ENCODE peak calls at places on chromosomes 13 and 19, in four cellular contexts. O is spleen, V is tibial nerve, R is Peyer's patch. E is an unnamed sample.

GRCh38 chr19:45182758-45183157 is 4.2 kb downstream of the BLOC1S3 start:
- DNase-seq in O (no peak), V (no peak), R (no peak), E (no peak)

GRCh38 chr19:13689050-13689449 is 75.3 kb upstream of the MRI1 start:
- DNase-seq in O (no peak), V (no peak), R (no peak), E (no peak)

GRCh38 chr19:9971341-9971897 is 35.1 kb upstream of the OLFM2 start:
- DNase-seq in O (no peak), V (no peak), R (no peak), E (no peak)

GRCh38 chr13:76759877-76760276 is 126.3 kb downstream of the KCTD12 start:
- DNase-seq in O (no peak), V (no peak), R (no peak), E (no peak)

GRCh38 chr13:108083056-108083455 is 132.3 kb downstream of the LIG4 start:
- DNase-seq in O (no peak), V (no peak), R (no peak), E (no peak)

GRCh38 chr13:41352935-41353801 is 42.1 kb downstream of the NAA16 start:
- DNase-seq in O (no peak), V (peak; percentile 41), R (no peak), E (no peak)

GRCh38 chr19:51690359-51691121 is 2.6 kb upstream of the SPACA6 start:
- DNase-seq in O (peak; percentile 86), V (peak; percentile 48), R (peak; percentile 35), E (no peak)

GRCh38 chr13:23159205-23159586 is 21.6 kb upstream of the SGCG start:
- DNase-seq in O (no peak), V (peak; percentile 49), R (no peak), E (no peak)

GRCh38 chr19:38843175-38843758 is 6.5 kb downstream of the HNRNPL start:
- DNase-seq in O (peak; percentile 76), V (no peak), R (no peak), E (no peak)

GRCh38 chr13:40180776-40181175 is 485.7 kb downstream of the FOXO1 start:
- DNase-seq in O (no peak), V (no peak), R (no peak), E (no peak)

GRCh38 chr13:112513761-112514160 is 74.2 kb downstream of the TUBGCP3 start:
- DNase-seq in O (no peak), V (no peak), R (no peak), E (no peak)

GRCh38 chr19:34767967-34768366 is 5.0 kb downstream of the ZNF599 start:
- DNase-seq in O (no peak), V (no peak), R (no peak), E (no peak)

GRCh38 chr19:5696196-5697021 is 6.3 kb downstream of the RPL36 start:
- DNase-seq in O (peak; percentile 74), V (no peak), R (no peak), E (no peak)
- TF ChIP-seq POLR2A in O (no peak), V (no peak), R (no peak), E (no peak)

GRCh38 chr13:52906122-52906903 is 57.9 kb upstream of the PCDH8 start:
- DNase-seq in O (no peak), V (no peak), R (no peak), E (no peak)

GRCh38 chr13:52899206-52899605 is 50.8 kb upstream of the PCDH8 start:
- DNase-seq in O (no peak), V (no peak), R (no peak), E (no peak)

DNA sequence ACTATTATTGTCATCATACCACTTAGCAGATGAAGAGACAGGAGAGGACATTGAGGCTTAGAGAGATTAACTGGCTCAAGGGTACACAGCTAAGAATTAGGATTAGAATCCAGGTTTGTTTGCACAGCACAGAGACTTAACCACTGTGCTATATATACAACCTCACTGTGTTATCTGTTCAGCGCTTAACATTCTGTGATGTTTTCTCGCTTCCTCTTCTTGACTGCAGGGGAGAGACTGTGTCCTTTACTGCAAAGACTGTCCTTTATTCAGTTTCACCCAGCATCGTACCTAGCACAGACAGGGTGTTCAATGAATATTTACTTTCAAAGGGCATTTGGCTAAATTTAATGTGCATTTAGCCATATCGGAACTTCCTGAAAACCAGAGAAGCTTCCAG is 54.9 kb upstream of the PCDH8 start:
- DNase-seq in O (no peak), V (no peak), R (no peak), E (no peak)
- H3K4me1 ChIP-seq in O (no peaks in the 10 kb centered on the region), V (no peaks in the 10 kb centered on the region), R (no peaks in the 10 kb centered on the region), E (no peaks in the 10 kb centered on the region)

GRCh38 chr13:91184244-91184926 is 163.1 kb upstream of the MIR17HG start:
- DNase-seq in O (no peak), V (no peak), R (no peak), E (no peak)
- H3K9me3 ChIP-seq in O (no peaks in the 10 kb centered on the region), V (no peaks in the 10 kb centered on the region), R (no peaks in the 10 kb centered on the region), E (no peaks in the 10 kb centered on the region)

DNA sequence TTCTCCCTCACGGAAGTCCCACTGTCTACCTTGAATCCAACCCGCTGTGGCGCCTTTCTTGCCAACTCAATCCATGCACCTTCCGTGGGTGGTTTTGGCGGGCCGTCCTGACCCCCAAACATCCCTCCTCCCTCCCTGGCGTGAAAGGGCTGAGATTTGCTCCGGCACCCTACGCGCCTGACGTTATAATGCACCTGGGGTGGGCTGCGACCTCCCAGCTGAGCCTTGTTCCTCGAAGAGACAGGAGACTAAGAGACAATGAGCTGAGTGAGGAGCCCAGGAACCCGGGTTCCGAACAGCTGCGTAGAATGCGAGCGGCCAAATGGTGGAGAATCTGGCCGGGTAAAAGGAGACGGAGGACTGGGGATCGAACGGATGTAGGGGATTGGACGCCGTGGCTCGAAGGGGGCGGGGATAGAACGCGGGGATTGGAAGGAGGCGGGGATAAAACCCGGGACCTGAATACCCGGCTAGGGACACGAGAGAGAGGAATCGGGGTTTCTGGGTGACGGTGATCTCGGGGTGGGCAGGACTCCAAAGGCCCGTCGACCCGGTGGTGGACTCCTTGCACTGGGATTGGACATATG is at the start of gene CPT1C:
- DNase-seq in O (peak; percentile 83), V (peak; percentile 70), R (peak; percentile 45), E (peak; percentile 49)
- TF ChIP-seq POLR2A in O (peak; percentile 46), V (no peak), R (no peak), E (no peak)

GRCh38 chr19:1015782-1016646 is 4.9 kb downstream of the TMEM259 start:
- DNase-seq in O (no peak), V (no peak), R (no peak), E (no peak)
- H3K4me1 ChIP-seq in O (peaks cover 80% of the 10 kb centered on the region), V (peaks cover 70% of the 10 kb centered on the region), R (peaks cover 44% of the 10 kb centered on the region), E (peaks cover 50% of the 10 kb centered on the region)

GRCh38 chr19:36807029-36807428 is 31.2 kb downstream of the ZNF790 start:
- DNase-seq in O (no peak), V (no peak), R (no peak), E (no peak)
- H3K9me3 ChIP-seq in O (peaks cover 100% of the 10 kb centered on the region), V (peaks cover 89% of the 10 kb centered on the region), R (peaks cover 25% of the 10 kb centered on the region), E (peaks cover 11% of the 10 kb centered on the region)